ENCODE peak calls at places on chromosomes 6 and 20, in four cellular contexts. W is pancreas, Y is GM06990, M is HFF-Myc. V is an unnamed sample.

GRCh38 chr6:142187209-142187608 is 40.1 kb downstream of the VTA1 start:
- DNase-seq in M (no peak), W (peak), Y (no peak), V (peak)

GRCh38 chr6:43290905-43291355 is 7.1 kb upstream of the SLC22A7 start:
- DNase-seq in M (no peak), W (no peak), Y (no peak), V (no peak)

GRCh38 chr20:62346398-62347150 is 20.5 kb downstream of the LAMA5 start:
- DNase-seq in Y (no peak), W (no peak), M (no peak), V (no peak)

GRCh38 chr6:37242042-37242428 is 15.5 kb upstream of the TBC1D22B start:
- DNase-seq in Y (no peak), W (no peak), M (no peak), V (no peak)

GRCh38 chr6:73929421-73929820 is 233.4 kb downstream of the CD109 start:
- DNase-seq in Y (no peak), W (no peak), M (no peak), V (no peak)

GRCh38 chr6:113859349-113860164 is 2.4 kb downstream of the MARCKS start:
- DNase-seq in M (no peak), Y (peak), W (no peak), V (peak)

GRCh38 chr20:47357296-47358051 is 975 bp upstream of the ZMYND8 start:
- DNase-seq in Y (peak), M (peak), W (peak), V (peak)

GRCh38 chr6:17600527-17601388 is 656 bp downstream of the FAM8A1 start:
- DNase-seq in Y (peak), W (peak), M (no peak), V (peak)

GRCh38 chr20:29878281-29878741 is 1379.2 kb upstream of the DEFB115 start:
- DNase-seq in M (no peak), Y (peak), W (no peak), V (peak)

GRCh38 chr20:33180169-33180568 is 12.2 kb downstream of the BPIFA2 start:
- DNase-seq in W (no peak), Y (no peak), M (no peak), V (no peak)

GRCh38 chr6:22888147-22888831 is 318.9 kb downstream of the HDGFL1 start:
- DNase-seq in M (no peak), Y (no peak), W (no peak), V (peak)

GRCh38 chr6:149840345-149841075 is 23.6 kb downstream of the LRP11 start:
- DNase-seq in Y (no peak), M (no peak), W (peak), V (peak)

GRCh38 chr6:82197784-82198183 is 49.8 kb downstream of the IBTK start:
- DNase-seq in M (no peak), W (no peak), Y (no peak), V (no peak)

GRCh38 chr6:167987811-167988495 is 9.5 kb upstream of the KIF25 start:
- DNase-seq in M (no peak), W (no peak), Y (no peak), V (no peak)

GRCh38 chr20:37128803-37129202 is 33.0 kb upstream of the RBL1 start:
- DNase-seq in Y (no peak), M (no peak), W (no peak), V (no peak)

GRCh38 chr20:25017257-25017803 is 24.8 kb upstream of the APMAP start:
- DNase-seq in W (peak), Y (no peak), M (no peak), V (no peak)

GRCh38 chr20:51327251-51327841 is 215.2 kb downstream of the NFATC2 start:
- DNase-seq in W (no peak), M (no peak), Y (no peak), V (peak)

GRCh38 chr20:25081065-25081729 is 744 bp downstream of the VSX1 start:
- DNase-seq in M (no peak), W (no peak), Y (no peak), V (peak)

GRCh38 chr6:110398778-110399177 is 16.6 kb downstream of the DDO start:
- DNase-seq in M (peak), Y (no peak), W (no peak), V (peak)

GRCh38 chr6:96716221-96716620 is 121.1 kb downstream of the GPR63 start:
- DNase-seq in M (no peak), Y (no peak), W (no peak), V (no peak)

GRCh38 chr20:41526327-41526726 is 91.8 kb downstream of the CHD6 start:
- DNase-seq in M (no peak), Y (no peak), W (no peak), V (no peak)

GRCh38 chr6:39445667-39446066 is 123.2 kb upstream of the KCNK16 start:
- DNase-seq in M (no peak), W (no peak), Y (no peak), V (no peak)

GRCh38 chr20:49685161-49685601 is 28.5 kb downstream of the B4GALT5 start:
- DNase-seq in W (no peak), M (no peak), Y (no peak), V (no peak)

GRCh38 chr20:60206259-60206658 is 248.0 kb downstream of the CDH26 start:
- DNase-seq in Y (no peak), W (no peak), M (no peak), V (peak)

GRCh38 chr20:8019998-8020247 is 362 bp upstream of the TMX4 start:
- DNase-seq in M (no peak), W (no peak), Y (no peak), V (no peak)

GRCh38 chr6:55866110-55866509 is 9.3 kb downstream of the BMP5 start:
- DNase-seq in M (no peak), W (no peak), Y (no peak), V (no peak)

GRCh38 chr20:44942264-44942973 is 17.8 kb downstream of the TOMM34 start:
- DNase-seq in Y (no peak), W (no peak), M (no peak), V (no peak)

GRCh38 chr6:170140129-170140528 is 150.7 kb downstream of the DLL1 start:
- DNase-seq in W (no peak), M (no peak), Y (no peak), V (no peak)

GRCh38 chr6:170516783-170517616 is 36.1 kb downstream of the PSMB1 start:
- DNase-seq in M (peak), Y (peak), W (peak), V (peak)

GRCh38 chr6:19433101-19433500 is 404.1 kb upstream of the ID4 start:
- DNase-seq in Y (no peak), W (no peak), M (no peak), V (no peak)

GRCh38 chr6:160379464-160379863 is 31.3 kb downstream of the SLC22A3 start:
- DNase-seq in Y (no peak), W (no peak), M (no peak), V (peak)

GRCh38 chr6:37731888-37732287 is 34.2 kb upstream of the MDGA1 start:
- DNase-seq in W (no peak), Y (peak), M (no peak), V (no peak)

GRCh38 chr20:53769041-53769440 is 175.4 kb upstream of the ZNF217 start:
- DNase-seq in Y (no peak), M (no peak), W (no peak), V (peak)

GRCh38 chr6:75143186-75143585 is 62.7 kb downstream of the COL12A1 start:
- DNase-seq in M (peak), Y (no peak), W (no peak), V (peak)

GRCh38 chr6:170193326-170193821 is 97.5 kb downstream of the DLL1 start:
- DNase-seq in W (no peak), M (no peak), Y (no peak), V (no peak)

GRCh38 chr6:365835-366234 is 25.7 kb upstream of the IRF4 start:
- DNase-seq in W (no peak), Y (no peak), M (no peak), V (no peak)

GRCh38 chr6:30759575-30760239 is 15.4 kb upstream of the IER3 start:
- DNase-seq in M (no peak), W (no peak), Y (peak), V (peak)
- H3K4me3 ChIP-seq in M (no peak), W (no peak), Y (no peak), V (no peak)

GRCh38 chr20:6673071-6673470 is 94.4 kb upstream of the BMP2 start:
- DNase-seq in M (no peak), Y (no peak), W (no peak), V (no peak)
- H3K4me3 ChIP-seq in M (no peak), Y (no peak), W (no peak), V (no peak)

DNA sequence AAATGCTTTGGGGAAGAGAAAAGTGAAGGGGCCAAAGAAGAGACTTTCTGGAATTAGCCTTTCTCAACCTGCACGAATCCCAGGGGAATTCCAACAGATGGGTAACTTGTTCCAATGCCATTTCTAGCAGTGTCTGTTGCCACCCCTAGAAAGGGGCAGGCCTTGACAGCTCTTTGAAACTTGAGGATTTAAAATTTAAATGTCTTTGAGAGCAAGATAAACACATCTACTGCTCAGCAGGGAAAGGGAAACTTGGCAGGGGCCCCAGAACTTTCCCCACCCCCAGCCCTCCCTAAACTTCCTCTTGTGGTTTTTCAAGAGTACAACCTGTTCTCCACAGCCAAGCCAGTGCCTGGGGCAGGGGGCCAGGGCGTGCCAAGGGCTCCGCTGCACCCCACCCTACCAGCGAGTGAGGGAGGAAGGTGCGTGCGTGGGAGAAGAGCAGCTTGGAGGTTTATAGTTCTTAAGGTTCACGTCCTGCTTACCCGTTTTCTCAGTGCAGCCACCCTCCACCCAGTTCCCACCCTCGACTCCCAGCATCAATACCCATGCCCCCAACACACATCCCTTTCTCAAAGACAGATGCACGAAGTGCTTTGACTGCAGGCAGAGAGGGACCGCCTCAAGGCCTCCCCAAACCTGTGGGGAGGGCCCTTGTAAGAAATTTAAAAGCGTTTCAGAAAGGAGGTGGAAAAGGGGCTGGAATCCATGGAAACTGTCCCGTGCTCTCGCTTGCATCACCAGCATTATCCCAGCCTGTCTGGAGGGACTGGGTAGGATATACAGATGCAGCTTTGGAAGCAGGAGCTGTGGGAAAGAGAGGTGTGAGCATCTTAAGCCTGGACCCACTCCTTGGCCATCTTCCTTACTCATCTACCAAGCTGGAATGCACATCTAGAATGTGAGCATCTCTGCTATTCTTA is 4.5 kb upstream of the TAF8 start:
- DNase-seq in W (peak), Y (peak), M (no peak), V (peak)
- H3K4me3 ChIP-seq in W (peak), Y (no peak), M (peak), V (peak)

DNA sequence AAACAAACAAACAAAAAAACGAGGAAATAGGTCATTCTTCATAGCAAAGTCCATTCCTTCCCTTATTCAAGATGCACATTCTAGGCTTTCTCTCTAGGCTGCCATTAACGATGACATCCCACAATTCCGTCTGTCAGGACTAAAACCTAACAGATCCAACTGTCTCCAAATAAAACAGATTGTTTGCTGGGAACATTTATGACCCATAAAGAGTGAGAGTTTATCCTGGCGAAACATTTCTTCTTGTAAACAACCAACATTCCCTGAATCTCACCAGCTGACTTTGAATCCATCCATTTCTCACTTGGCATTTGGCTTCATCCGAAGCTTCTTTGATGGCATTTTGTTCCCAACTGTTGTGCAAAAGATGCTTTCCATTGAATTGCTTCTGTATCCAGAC is 93.1 kb downstream of the OLIG3 start:
- DNase-seq in W (no peak), M (no peak), Y (no peak), V (no peak)
- H3K4me3 ChIP-seq in W (no peak), M (no peak), Y (no peak), V (no peak)

GRCh38 chr6:27161603-27161945 is 85.9 kb upstream of the PRSS16 start:
- DNase-seq in W (no peak), M (no peak), Y (no peak), V (no peak)
- H3K4me3 ChIP-seq in W (no peak), M (no peak), Y (no peak), V (no peak)

GRCh38 chr6:10837997-10838793 is at the start of gene MAK:
- DNase-seq in Y (peak), M (peak), W (peak), V (peak)
- H3K4me3 ChIP-seq in Y (peak), M (peak), W (peak), V (peak)

V was measured in fibroblast of villous mesenchyme.